ENCODE peak calls at places on chromosome 11, in ten cellular contexts. One of them, this sample, is unnamed.

GRCh38 chr11:72840780-72841179 is 26.6 kb downstream of the ATG16L2 start:
- DNase-seq in AG09309: peak
- DNase-seq in tibial artery: no peak
- DNase-seq in Peyer's patch: no peak
- DNase-seq in A673: peak
- DNase-seq in nephron progenitor cell: no peak
- DNase-seq in PC-3: peak
- DNase-seq in GM23338: no peak
- DNase-seq in cardiac muscle cell: no peak
- DNase-seq in mammary epithelial cell: peak
- DNase-seq in this sample: no peak

GRCh38 chr11:34105079-34105956 is at the start of gene NAT10:
- DNase-seq in AG09309: peak
- DNase-seq in tibial artery: peak
- DNase-seq in Peyer's patch: peak
- DNase-seq in A673: peak
- DNase-seq in nephron progenitor cell: peak
- DNase-seq in PC-3: peak
- DNase-seq in GM23338: peak
- DNase-seq in cardiac muscle cell: peak
- DNase-seq in mammary epithelial cell: peak
- DNase-seq in this sample: peak

GRCh38 chr11:124761301-124762021 is 629 bp downstream of the ESAM start:
- DNase-seq in AG09309: no peak
- DNase-seq in tibial artery: no peak
- DNase-seq in Peyer's patch: no peak
- DNase-seq in A673: no peak
- DNase-seq in nephron progenitor cell: no peak
- DNase-seq in PC-3: no peak
- DNase-seq in GM23338: peak
- DNase-seq in cardiac muscle cell: no peak
- DNase-seq in mammary epithelial cell: no peak
- DNase-seq in this sample: no peak

GRCh38 chr11:62169448-62169847 is 20.6 kb upstream of the SCGB1D1 start:
- DNase-seq in AG09309: no peak
- DNase-seq in tibial artery: no peak
- DNase-seq in Peyer's patch: no peak
- DNase-seq in A673: no peak
- DNase-seq in nephron progenitor cell: no peak
- DNase-seq in PC-3: no peak
- DNase-seq in GM23338: no peak
- DNase-seq in cardiac muscle cell: no peak
- DNase-seq in mammary epithelial cell: no peak
- DNase-seq in this sample: no peak

GRCh38 chr11:121471167-121471566 is 18.4 kb upstream of the SORL1-AS1 start:
- DNase-seq in AG09309: no peak
- DNase-seq in tibial artery: no peak
- DNase-seq in Peyer's patch: no peak
- DNase-seq in A673: no peak
- DNase-seq in nephron progenitor cell: no peak
- DNase-seq in PC-3: no peak
- DNase-seq in GM23338: no peak
- DNase-seq in cardiac muscle cell: no peak
- DNase-seq in mammary epithelial cell: no peak
- DNase-seq in this sample: no peak

GRCh38 chr11:2832718-2833020 is 52.9 kb downstream of the CDKN1C start:
- DNase-seq in AG09309: no peak
- DNase-seq in tibial artery: no peak
- DNase-seq in Peyer's patch: no peak
- DNase-seq in A673: no peak
- DNase-seq in nephron progenitor cell: no peak
- DNase-seq in PC-3: no peak
- DNase-seq in GM23338: no peak
- DNase-seq in cardiac muscle cell: no peak
- DNase-seq in mammary epithelial cell: no peak
- DNase-seq in this sample: no peak

GRCh38 chr11:118003021-118003423 is 16.8 kb downstream of the IL10RA start:
- DNase-seq in AG09309: no peak
- DNase-seq in tibial artery: no peak
- DNase-seq in Peyer's patch: no peak
- DNase-seq in A673: no peak
- DNase-seq in nephron progenitor cell: no peak
- DNase-seq in PC-3: no peak
- DNase-seq in GM23338: no peak
- DNase-seq in cardiac muscle cell: no peak
- DNase-seq in mammary epithelial cell: no peak
- DNase-seq in this sample: no peak

GRCh38 chr11:35412285-35412684 is 7.1 kb downstream of the SLC1A2 start:
- DNase-seq in AG09309: no peak
- DNase-seq in tibial artery: no peak
- DNase-seq in Peyer's patch: no peak
- DNase-seq in A673: peak
- DNase-seq in nephron progenitor cell: no peak
- DNase-seq in PC-3: peak
- DNase-seq in GM23338: peak
- DNase-seq in cardiac muscle cell: peak
- DNase-seq in mammary epithelial cell: no peak
- DNase-seq in this sample: no peak

GRCh38 chr11:12174145-12175143 is 64.1 kb downstream of the MICAL2 start:
- DNase-seq in AG09309: no peak
- DNase-seq in tibial artery: no peak
- DNase-seq in Peyer's patch: no peak
- DNase-seq in A673: no peak
- DNase-seq in nephron progenitor cell: no peak
- DNase-seq in PC-3: peak
- DNase-seq in GM23338: no peak
- DNase-seq in cardiac muscle cell: no peak
- DNase-seq in mammary epithelial cell: peak
- DNase-seq in this sample: no peak

GRCh38 chr11:78044706-78045105 is 19.0 kb upstream of the THRSP start:
- DNase-seq in AG09309: no peak
- DNase-seq in tibial artery: no peak
- DNase-seq in Peyer's patch: peak
- DNase-seq in A673: no peak
- DNase-seq in nephron progenitor cell: no peak
- DNase-seq in PC-3: no peak
- DNase-seq in GM23338: no peak
- DNase-seq in cardiac muscle cell: no peak
- DNase-seq in mammary epithelial cell: no peak
- DNase-seq in this sample: no peak

GRCh38 chr11:72519220-72519881 is 85.0 kb upstream of the CLPB start:
- DNase-seq in AG09309: no peak
- DNase-seq in tibial artery: no peak
- DNase-seq in Peyer's patch: no peak
- DNase-seq in A673: no peak
- DNase-seq in nephron progenitor cell: no peak
- DNase-seq in PC-3: no peak
- DNase-seq in GM23338: no peak
- DNase-seq in cardiac muscle cell: no peak
- DNase-seq in mammary epithelial cell: no peak
- DNase-seq in this sample: no peak

GRCh38 chr11:975824-976223 is 50.2 kb downstream of the AP2A2 start:
- DNase-seq in AG09309: no peak
- DNase-seq in tibial artery: no peak
- DNase-seq in Peyer's patch: no peak
- DNase-seq in A673: peak
- DNase-seq in nephron progenitor cell: peak
- DNase-seq in PC-3: no peak
- DNase-seq in GM23338: peak
- DNase-seq in cardiac muscle cell: peak
- DNase-seq in mammary epithelial cell: no peak
- DNase-seq in this sample: no peak

GRCh38 chr11:38019072-38019775 is 1421.2 kb upstream of the RAG2 start:
- DNase-seq in AG09309: no peak
- DNase-seq in tibial artery: no peak
- DNase-seq in Peyer's patch: no peak
- DNase-seq in A673: peak
- DNase-seq in nephron progenitor cell: no peak
- DNase-seq in PC-3: peak
- DNase-seq in GM23338: peak
- DNase-seq in cardiac muscle cell: no peak
- DNase-seq in mammary epithelial cell: peak
- DNase-seq in this sample: peak
- TF ChIP-seq CTCF in AG09309: no peak
- TF ChIP-seq CTCF in tibial artery: no peak
- TF ChIP-seq CTCF in Peyer's patch: no peak
- TF ChIP-seq CTCF in A673: peak
- TF ChIP-seq CTCF in nephron progenitor cell: no peak
- TF ChIP-seq CTCF in PC-3: peak
- TF ChIP-seq CTCF in GM23338: peak
- TF ChIP-seq CTCF in cardiac muscle cell: peak
- TF ChIP-seq CTCF in mammary epithelial cell: peak
- TF ChIP-seq CTCF in this sample: peak

DNA sequence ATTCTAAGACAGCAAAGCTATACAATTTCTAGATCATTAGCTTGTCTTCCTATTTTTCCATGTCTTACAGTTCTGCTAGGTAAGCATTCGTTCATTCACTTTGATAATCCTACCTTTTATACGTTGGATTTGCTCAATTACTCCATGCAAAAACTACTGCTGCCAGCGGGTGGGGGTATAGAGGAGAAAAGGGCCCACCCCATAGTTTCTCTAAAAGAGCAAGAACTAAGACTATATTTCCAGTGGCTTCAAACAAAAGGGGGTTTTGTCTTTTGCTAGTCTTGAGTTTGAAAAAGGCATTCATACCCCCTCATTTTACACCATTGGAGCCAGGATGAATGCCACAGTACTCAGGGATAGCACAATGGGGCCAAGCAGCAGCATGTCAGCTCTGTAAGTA is 155.7 kb downstream of the WT1 start:
- DNase-seq in AG09309: no peak
- DNase-seq in tibial artery: no peak
- DNase-seq in Peyer's patch: no peak
- DNase-seq in A673: peak
- DNase-seq in nephron progenitor cell: peak
- DNase-seq in PC-3: no peak
- DNase-seq in GM23338: peak
- DNase-seq in cardiac muscle cell: no peak
- DNase-seq in mammary epithelial cell: no peak
- DNase-seq in this sample: no peak
- TF ChIP-seq CTCF in AG09309: no peak
- TF ChIP-seq CTCF in tibial artery: no peak
- TF ChIP-seq CTCF in Peyer's patch: no peak
- TF ChIP-seq CTCF in A673: peak
- TF ChIP-seq CTCF in nephron progenitor cell: peak
- TF ChIP-seq CTCF in PC-3: no peak
- TF ChIP-seq CTCF in GM23338: peak
- TF ChIP-seq CTCF in cardiac muscle cell: peak
- TF ChIP-seq CTCF in mammary epithelial cell: peak
- TF ChIP-seq CTCF in this sample: peak

GRCh38 chr11:17014774-17015638 is 792 bp upstream of the PLEKHA7 start:
- DNase-seq in AG09309: no peak
- DNase-seq in tibial artery: no peak
- DNase-seq in Peyer's patch: peak
- DNase-seq in A673: peak
- DNase-seq in nephron progenitor cell: peak
- DNase-seq in PC-3: peak
- DNase-seq in GM23338: peak
- DNase-seq in cardiac muscle cell: peak
- DNase-seq in mammary epithelial cell: no peak
- DNase-seq in this sample: no peak
- TF ChIP-seq CTCF in AG09309: no peak
- TF ChIP-seq CTCF in tibial artery: peak
- TF ChIP-seq CTCF in Peyer's patch: no peak
- TF ChIP-seq CTCF in A673: peak
- TF ChIP-seq CTCF in nephron progenitor cell: peak
- TF ChIP-seq CTCF in PC-3: peak
- TF ChIP-seq CTCF in GM23338: peak
- TF ChIP-seq CTCF in cardiac muscle cell: peak
- TF ChIP-seq CTCF in mammary epithelial cell: no peak
- TF ChIP-seq CTCF in this sample: peak

GRCh38 chr11:14413307-14414072 is 54.5 kb upstream of the RRAS2 start:
- DNase-seq in AG09309: no peak
- DNase-seq in tibial artery: no peak
- DNase-seq in Peyer's patch: no peak
- DNase-seq in A673: peak
- DNase-seq in nephron progenitor cell: no peak
- DNase-seq in PC-3: peak
- DNase-seq in GM23338: peak
- DNase-seq in cardiac muscle cell: no peak
- DNase-seq in mammary epithelial cell: peak
- DNase-seq in this sample: no peak

GRCh38 chr11:14417975-14418374 is 59.0 kb upstream of the RRAS2 start:
- DNase-seq in AG09309: no peak
- DNase-seq in tibial artery: no peak
- DNase-seq in Peyer's patch: no peak
- DNase-seq in A673: no peak
- DNase-seq in nephron progenitor cell: no peak
- DNase-seq in PC-3: no peak
- DNase-seq in GM23338: no peak
- DNase-seq in cardiac muscle cell: no peak
- DNase-seq in mammary epithelial cell: no peak
- DNase-seq in this sample: no peak

GRCh38 chr11:14417186-14417585 is 58.2 kb upstream of the RRAS2 start:
- DNase-seq in AG09309: no peak
- DNase-seq in tibial artery: no peak
- DNase-seq in Peyer's patch: no peak
- DNase-seq in A673: no peak
- DNase-seq in nephron progenitor cell: no peak
- DNase-seq in PC-3: no peak
- DNase-seq in GM23338: no peak
- DNase-seq in cardiac muscle cell: no peak
- DNase-seq in mammary epithelial cell: no peak
- DNase-seq in this sample: no peak

GRCh38 chr11:14411818-14412217 is 52.8 kb upstream of the RRAS2 start:
- DNase-seq in AG09309: peak
- DNase-seq in tibial artery: peak
- DNase-seq in Peyer's patch: no peak
- DNase-seq in A673: peak
- DNase-seq in nephron progenitor cell: no peak
- DNase-seq in PC-3: peak
- DNase-seq in GM23338: no peak
- DNase-seq in cardiac muscle cell: no peak
- DNase-seq in mammary epithelial cell: peak
- DNase-seq in this sample: no peak

DNA sequence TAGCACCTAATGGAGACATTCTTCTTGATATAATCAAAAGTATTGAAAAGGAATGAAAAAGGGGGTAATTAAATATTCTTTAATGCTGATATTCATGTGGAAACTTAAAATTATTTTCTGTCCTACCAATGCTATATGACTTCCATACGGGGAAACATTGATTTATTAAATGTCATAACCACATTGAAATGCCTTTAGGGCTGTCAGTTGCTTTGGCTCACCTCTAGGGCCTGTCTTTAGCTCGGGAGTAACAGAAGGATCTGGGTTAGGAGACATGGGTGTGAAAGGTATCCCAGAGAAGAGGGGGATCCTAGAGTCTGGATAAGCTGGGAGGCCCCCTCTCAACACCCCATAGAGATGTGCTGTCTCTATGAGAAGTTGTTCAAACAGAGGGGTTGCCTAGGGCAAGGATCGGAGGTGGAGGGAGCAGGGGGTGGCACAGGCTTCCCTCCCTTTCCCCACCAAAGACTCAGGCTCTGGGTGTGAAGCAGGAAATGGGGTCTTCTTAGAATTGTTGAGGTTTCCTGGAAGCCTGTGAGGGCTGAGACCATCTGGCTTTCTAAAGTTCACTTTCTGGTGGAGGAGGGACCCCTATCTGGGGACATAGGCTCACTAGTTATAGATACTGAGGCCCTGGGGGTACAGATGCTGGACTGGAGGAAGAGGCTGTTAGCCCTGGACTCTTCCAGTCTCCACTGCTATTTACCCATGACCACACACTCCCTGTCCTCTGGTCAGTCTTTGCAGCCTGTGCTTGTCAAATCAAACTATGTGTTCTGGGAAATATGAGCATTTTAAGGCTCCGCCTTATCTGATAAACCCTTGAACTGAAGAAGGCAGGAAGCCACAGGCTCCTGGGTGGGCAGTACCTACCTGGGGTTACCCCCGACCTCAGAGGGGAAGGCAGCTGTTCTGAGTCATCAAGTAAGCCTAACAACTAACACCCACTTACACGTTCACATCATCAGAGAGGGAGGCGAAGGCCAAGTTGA is 55.8 kb upstream of the RRAS2 start:
- DNase-seq in AG09309: no peak
- DNase-seq in tibial artery: no peak
- DNase-seq in Peyer's patch: no peak
- DNase-seq in A673: no peak
- DNase-seq in nephron progenitor cell: no peak
- DNase-seq in PC-3: no peak
- DNase-seq in GM23338: peak
- DNase-seq in cardiac muscle cell: no peak
- DNase-seq in mammary epithelial cell: no peak
- DNase-seq in this sample: no peak
- TF ChIP-seq CTCF in AG09309: no peak
- TF ChIP-seq CTCF in tibial artery: no peak
- TF ChIP-seq CTCF in Peyer's patch: no peak
- TF ChIP-seq CTCF in A673: no peak
- TF ChIP-seq CTCF in nephron progenitor cell: no peak
- TF ChIP-seq CTCF in PC-3: no peak
- TF ChIP-seq CTCF in GM23338: peak
- TF ChIP-seq CTCF in cardiac muscle cell: no peak
- TF ChIP-seq CTCF in mammary epithelial cell: peak
- TF ChIP-seq CTCF in this sample: no peak